ENCODE peak calls at places on chromosomes 4 and X, in eight cellular contexts. J, G, T, W, N, P, D and A are unnamed samples.
A peak's percentile ranks its signal among the peaks of the same experiment; 100 is the strongest.

GRCh38 chr4:81550005-81550896 is 78.5 kb upstream of the RASGEF1B start:
- DNase-seq in D (no peak), J (peak; percentile 31), G (no peak), W (no peak), N (no peak), P (peak; percentile 16), T (no peak), A (peak; percentile 25)

GRCh38 chrX:63561425-63561824 is 210.3 kb upstream of the SPIN4 start:
- DNase-seq in T (no peak), J (no peak), N (no peak), W (no peak), D (peak; percentile 15), G (no peak), P (no peak), A (no peak)

GRCh38 chr4:97317691-97318090 is 825.6 kb downstream of the STPG2 start:
- DNase-seq in D (no peak), J (no peak), N (no peak), G (no peak), P (no peak), W (no peak), T (no peak), A (no peak)

GRCh38 chrX:47662144-47662657 is 3.2 kb upstream of the UXT start:
- DNase-seq in G (no peak), J (no peak), T (peak; percentile 58), D (no peak), N (no peak), W (no peak), P (peak; percentile 32), A (no peak)

GRCh38 chr4:37689353-37689752 is 3.2 kb upstream of the RELL1 start:
- DNase-seq in P (no peak), W (no peak), D (no peak), J (no peak), T (no peak), G (no peak), N (no peak), A (no peak)

GRCh38 chr4:41542526-41543270 is 4.7 kb downstream of the LIMCH1 start:
- DNase-seq in W (no peak), T (no peak), D (peak; percentile 68), G (no peak), P (no peak), J (no peak), N (no peak), A (no peak)

GRCh38 chr4:2254665-2255500 is 7.0 kb downstream of the MXD4 start:
- DNase-seq in J (no peak), G (peak; percentile 20), W (no peak), T (peak; percentile 12), D (no peak), P (peak; percentile 1), N (peak; percentile 43), A (peak; percentile 82)

GRCh38 chr4:79652232-79652631 is 244.2 kb upstream of the GK2 start:
- DNase-seq in T (no peak), P (peak; percentile 38), N (no peak), D (peak; percentile 89), W (no peak), G (no peak), J (no peak), A (no peak)

GRCh38 chr4:72902354-72902753 is 167.2 kb downstream of the COX18 start:
- DNase-seq in D (no peak), N (no peak), G (no peak), J (no peak), P (no peak), T (no peak), W (no peak), A (no peak)

GRCh38 chr4:95362906-95363578 is 185.7 kb downstream of the UNC5C start:
- DNase-seq in D (peak; percentile 54), W (no peak), G (no peak), P (no peak), T (peak; percentile 56), J (no peak), N (no peak), A (no peak)

GRCh38 chrX:143664302-143664701 is 28.4 kb upstream of the SLITRK4 start:
- DNase-seq in D (no peak), T (no peak), J (no peak), W (peak; percentile 1), G (no peak), N (no peak), P (no peak), A (no peak)

GRCh38 chr4:1085404-1085799 is 28.0 kb downstream of the RNF212 start:
- DNase-seq in P (no peak), D (no peak), T (no peak), G (no peak), W (no peak), N (no peak), J (no peak), A (peak; percentile 58)

GRCh38 chrX:37905436-37906147 is 58.2 kb upstream of the DYNLT3 start:
- DNase-seq in T (no peak), N (peak; percentile 54), P (no peak), D (peak; percentile 18), J (peak; percentile 20), W (peak; percentile 10), G (peak; percentile 25), A (no peak)

GRCh38 chrX:56314334-56314733 is 82.2 kb downstream of the KLF8 start:
- DNase-seq in P (no peak), J (no peak), N (no peak), D (no peak), T (no peak), G (no peak), W (no peak), A (no peak)

GRCh38 chr4:48033825-48034413 is 17.3 kb downstream of the NIPAL1 start:
- DNase-seq in G (peak; percentile 52), J (no peak), P (peak; percentile 44), D (peak; percentile 53), N (no peak), W (no peak), T (no peak), A (no peak)

GRCh38 chr4:123940604-123941003 is 544.0 kb downstream of the SPRY1 start:
- DNase-seq in G (no peak), J (no peak), T (no peak), W (no peak), P (no peak), N (no peak), D (no peak), A (no peak)

GRCh38 chrX:64792598-64793337 is 183.5 kb downstream of the ZC4H2 start:
- DNase-seq in N (no peak), T (no peak), P (no peak), D (no peak), G (no peak), W (no peak), J (no peak), A (no peak)
- TF ChIP-seq CTCF in N (no peak), T (no peak), P (no peak), D (no peak), G (no peak), W (no peak), J (no peak), A (no peak)

GRCh38 chr4:120613778-120614177 is 308.7 kb downstream of the PRDM5 start:
- DNase-seq in T (no peak), P (no peak), N (no peak), G (no peak), J (no peak), D (no peak), W (no peak), A (no peak)

GRCh38 chr4:120616041-120616440 is 306.5 kb downstream of the PRDM5 start:
- DNase-seq in J (no peak), P (no peak), W (no peak), D (no peak), T (no peak), G (no peak), N (no peak), A (no peak)

GRCh38 chr4:120611092-120611491 is 311.4 kb downstream of the PRDM5 start:
- DNase-seq in N (no peak), P (no peak), J (no peak), W (no peak), T (no peak), D (no peak), G (no peak), A (no peak)
- TF ChIP-seq POLR2A in N (no peak), P (no peak), J (no peak), W (no peak), T (no peak), D (no peak), G (no peak), A (no peak)

GRCh38 chrX:20252392-20253231 is 14.1 kb downstream of the RPS6KA3 start:
- DNase-seq in J (peak; percentile 35), P (peak; percentile 55), W (peak; percentile 10), T (no peak), D (peak; percentile 61), N (peak; percentile 60), G (peak; percentile 72), A (peak; percentile 22)
- TF ChIP-seq CTCF in J (peak; percentile 45), P (peak; percentile 62), W (peak; percentile 62), T (no peak), D (peak; percentile 55), N (peak; percentile 63), G (peak; percentile 24), A (no peak)

DNA sequence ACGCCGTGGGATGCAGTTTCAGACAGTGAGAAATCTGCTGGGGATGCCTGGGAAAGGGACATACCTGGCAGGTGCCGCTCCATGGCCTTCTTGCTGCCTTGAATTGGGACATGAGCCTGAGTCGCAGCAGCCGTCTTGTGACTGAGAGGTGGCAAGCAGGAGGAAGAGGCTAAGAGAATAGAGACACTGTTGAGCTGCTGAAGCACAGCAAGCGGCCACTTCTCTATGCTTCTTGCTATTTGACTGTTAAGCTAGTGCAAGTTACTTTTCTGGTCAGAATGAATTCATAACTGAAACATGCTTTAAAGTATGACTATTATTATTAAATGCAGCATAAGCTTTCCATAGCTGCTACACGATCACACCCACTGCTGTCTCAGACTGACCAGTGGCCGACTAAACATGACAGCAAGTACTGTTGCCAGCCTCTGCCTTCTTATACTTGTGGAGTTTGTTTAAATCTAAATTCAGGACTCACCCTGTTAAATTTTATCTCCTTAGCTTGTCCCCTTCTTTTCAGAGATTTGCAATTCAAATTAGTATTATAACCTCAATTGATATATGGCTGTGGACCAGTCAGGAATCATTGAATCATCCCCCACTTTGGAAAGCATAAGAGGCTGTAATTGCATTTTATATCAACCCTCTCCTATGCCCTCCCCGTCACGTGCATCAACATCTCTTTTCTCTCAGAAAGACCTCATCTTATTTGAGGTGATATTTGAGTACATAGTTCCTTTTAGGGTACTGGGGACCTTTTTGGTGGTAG is 24.8 kb upstream of the ACSL1 start:
- DNase-seq in P (no peak), W (no peak), D (no peak), N (no peak), J (no peak), G (no peak), T (no peak), A (no peak)
- TF ChIP-seq POLR2A in P (no peak), W (no peak), D (no peak), N (no peak), J (no peak), G (no peak), T (no peak), A (no peak)

GRCh38 chrX:68794486-68794885 is 34.3 kb upstream of the EFNB1 start:
- DNase-seq in D (no peak), J (no peak), G (no peak), N (no peak), T (no peak), P (no peak), W (no peak), A (no peak)
- TF ChIP-seq CTCF in D (no peak), J (no peak), G (no peak), N (no peak), T (no peak), P (no peak), W (no peak), A (no peak)

GRCh38 chrX:110373310-110373709 is 14.7 kb downstream of the RTL9 start:
- DNase-seq in J (no peak), W (no peak), T (no peak), G (no peak), D (no peak), P (no peak), N (no peak), A (no peak)
- TF ChIP-seq POLR2A in J (no peak), W (no peak), T (no peak), G (no peak), D (no peak), P (no peak), N (no peak), A (no peak)

GRCh38 chrX:25144043-25144940 is 128.5 kb upstream of the ARX start:
- DNase-seq in N (no peak), J (peak; percentile 50), D (peak; percentile 43), T (peak; percentile 78), G (peak; percentile 63), P (peak; percentile 47), W (peak; percentile 4), A (peak; percentile 26)
- TF ChIP-seq CTCF in N (peak; percentile 70), J (peak; percentile 71), D (peak; percentile 47), T (peak; percentile 58), G (peak; percentile 47), P (peak; percentile 50), W (peak; percentile 77), A (no peak)